ENCODE peak calls at places on chromosomes 11 and 22, in nine cellular contexts. S, L, R, Z, N, M, Q, B and D are unnamed samples.

GRCh38 chr22:38273135-38273761 is 438 bp upstream of the TMEM184B start:
- DNase-seq in M (no peak), B (no peak), L (no peak), Q (no peak), Z (no peak), R (no peak), N (no peak), S (peak; percentile 27), D (no peak)

GRCh38 chr11:2538951-2539735 is 94.3 kb downstream of the KCNQ1 start:
- DNase-seq in M (no peak), B (peak; percentile 19), Q (peak; percentile 0), S (no peak), N (no peak), Z (no peak), L (no peak), R (peak; percentile 4), D (no peak)

GRCh38 chr11:87879118-87879517 is 296.1 kb downstream of the RAB38 start:
- DNase-seq in M (no peak), B (no peak), S (peak; percentile 54), N (no peak), Q (no peak), L (peak; percentile 39), Z (no peak), R (no peak), D (peak; percentile 3)

GRCh38 chr22:47307326-47307725 is 544.9 kb downstream of the TBC1D22A start:
- DNase-seq in L (peak; percentile 55), N (no peak), S (peak; percentile 68), Q (no peak), B (no peak), Z (no peak), R (no peak), M (no peak), D (no peak)

GRCh38 chr22:45784357-45785277 is 113.0 kb downstream of the ATXN10 start:
- DNase-seq in N (no peak), Q (peak; percentile 3), Z (peak; percentile 29), S (no peak), B (no peak), M (no peak), L (no peak), R (no peak), D (no peak)

GRCh38 chr11:8110396-8110795 is 29.4 kb downstream of the TUB start:
- DNase-seq in M (no peak), Q (no peak), R (no peak), S (no peak), Z (no peak), B (no peak), L (no peak), N (no peak), D (no peak)

GRCh38 chr11:2899080-2899783 is 13.7 kb upstream of the CDKN1C start:
- DNase-seq in B (peak; percentile 74), Z (no peak), L (no peak), N (no peak), R (no peak), M (no peak), Q (no peak), S (no peak), D (no peak)

GRCh38 chr11:113048820-113049555 is 87.8 kb downstream of the NCAM1 start:
- DNase-seq in B (no peak), L (peak; percentile 65), M (no peak), Z (no peak), R (no peak), N (no peak), Q (no peak), S (peak; percentile 54), D (peak; percentile 84)

GRCh38 chr11:12968101-12968500 is 41.0 kb upstream of the RASSF10 start:
- DNase-seq in Q (no peak), R (no peak), S (no peak), M (no peak), L (no peak), B (no peak), N (no peak), Z (no peak), D (peak; percentile 68)

GRCh38 chr11:11895672-11896071 is 53.9 kb downstream of the USP47 start:
- DNase-seq in M (no peak), N (no peak), R (no peak), Z (no peak), S (peak; percentile 42), B (no peak), Q (no peak), L (peak; percentile 23), D (peak; percentile 5)
- TF ChIP-seq CTCF in M (no peak), N (peak; percentile 19), R (no peak), Z (no peak), S (no peak), B (no peak), Q (peak; percentile 36), L (peak; percentile 22), D (peak; percentile 10)

GRCh38 chr11:75400110-75400865 is 970 bp downstream of the RPS3 start:
- DNase-seq in B (no peak), Q (no peak), L (peak; percentile 30), S (no peak), Z (no peak), M (no peak), N (no peak), R (no peak), D (peak; percentile 24)

GRCh38 chr11:75403037-75403436 is 3.7 kb downstream of the RPS3 start:
- DNase-seq in Z (no peak), Q (no peak), L (no peak), N (no peak), B (no peak), R (no peak), M (no peak), S (no peak), D (no peak)

GRCh38 chr11:75402002-75402773 is 2.9 kb downstream of the RPS3 start:
- DNase-seq in S (no peak), Z (no peak), B (no peak), R (no peak), Q (no peak), N (no peak), M (no peak), L (no peak), D (no peak)

GRCh38 chr11:75406338-75406777 is 7.0 kb downstream of the RPS3 start:
- DNase-seq in Z (no peak), B (no peak), Q (no peak), L (peak; percentile 70), M (no peak), S (peak; percentile 29), N (no peak), R (no peak), D (peak; percentile 44)

GRCh38 chr11:75403983-75404658 is 4.8 kb downstream of the RPS3 start:
- DNase-seq in S (no peak), R (no peak), N (no peak), B (no peak), L (peak; percentile 30), M (no peak), Z (no peak), Q (no peak), D (no peak)
- H3K4me3 ChIP-seq in S (no peak overlapping the region), R (no peak overlapping the region), N (no peak overlapping the region), B (no peak overlapping the region), L (no peak overlapping the region), M (no peak overlapping the region), Z (no peak overlapping the region), Q (no peak overlapping the region), D (no peak overlapping the region)

GRCh38 chr11:43576834-43577521 is 103.6 kb upstream of the HSD17B12 start:
- DNase-seq in N (no peak), M (no peak), B (no peak), Z (peak; percentile 93), S (peak; percentile 55), R (no peak), Q (peak; percentile 55), L (peak; percentile 64), D (peak; percentile 66)
- TF ChIP-seq CTCF in N (peak; percentile 53), M (no peak), B (no peak), Z (peak; percentile 47), S (no peak), R (no peak), Q (no peak), L (peak; percentile 30), D (peak; percentile 45)

GRCh38 chr11:94400075-94400838 is 962 bp downstream of the GPR83 start:
- DNase-seq in N (no peak), Z (no peak), M (no peak), B (no peak), R (no peak), L (no peak), S (no peak), Q (no peak), D (no peak)
- H3K4me3 ChIP-seq in N (no peak overlapping the region), Z (peak overlapping the region; percentile 54), M (no peak overlapping the region), B (no peak overlapping the region), R (no peak overlapping the region), L (no peak overlapping the region), S (no peak overlapping the region), Q (no peak overlapping the region), D (no peak overlapping the region)

DNA sequence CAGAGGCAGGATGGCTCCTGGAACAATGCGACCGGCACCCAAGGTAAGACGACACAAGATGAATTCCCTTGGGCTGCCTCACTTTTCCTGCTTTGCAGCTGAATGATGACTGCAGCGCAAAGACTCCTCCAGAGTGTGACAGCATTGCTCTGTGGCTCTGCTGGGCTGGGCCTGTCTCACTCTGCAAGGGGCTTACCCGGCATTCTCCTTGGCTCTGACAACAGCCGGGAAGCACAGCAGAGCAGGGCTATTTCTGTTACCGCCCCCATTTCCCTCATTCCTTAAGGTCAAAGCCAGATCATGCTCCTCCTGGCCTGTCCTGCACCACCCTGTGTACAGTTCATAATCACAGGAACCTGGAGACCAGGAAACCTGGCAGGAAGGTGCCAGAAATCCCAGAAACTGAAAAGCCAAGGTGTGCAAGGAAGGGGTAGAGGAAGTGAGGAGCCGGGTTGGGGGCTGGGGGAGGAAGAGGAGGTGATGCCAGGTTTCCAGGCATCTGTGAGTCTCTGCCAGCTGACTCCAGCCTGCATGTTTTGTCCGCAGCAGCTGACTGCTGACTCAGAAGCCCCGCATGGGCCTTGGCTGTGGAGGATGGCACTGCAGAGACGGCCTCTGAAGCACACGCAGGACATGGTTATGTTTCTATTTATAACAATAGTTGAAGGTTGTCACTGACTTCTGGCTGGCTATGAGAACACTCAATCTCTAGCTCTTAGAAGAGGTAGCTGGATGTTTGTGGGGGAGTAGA is 113.6 kb downstream of the MICAL3 start:
- DNase-seq in B (peak; percentile 50), Z (peak; percentile 71), M (no peak), R (peak; percentile 40), N (peak; percentile 94), Q (peak; percentile 87), L (peak; percentile 90), S (peak; percentile 88), D (peak; percentile 77)
- TF ChIP-seq CTCF in B (peak; percentile 9), Z (peak; percentile 34), M (no peak), R (no peak), N (peak; percentile 57), Q (peak; percentile 36), L (peak; percentile 35), S (peak; percentile 56), D (no peak)